ENCODE peak calls at places on chromosomes 1 and 21, in six cellular contexts. S is RKO, P is astrocyte of the spinal cord, W is pancreas, I is NCI-H345, V is dorsolateral prefrontal cortex. R is an unnamed sample.

GRCh38 chr1:118101989-118102388 is 83.0 kb downstream of the SPAG17 start:
- DNase-seq in S (no peak), P (no peak), W (no peak), I (no peak), V (no peak), R (no peak)

GRCh38 chr1:39177641-39178040 is 26.9 kb upstream of the MACF1 start:
- DNase-seq in S (no peak), P (no peak), W (no peak), I (no peak), V (no peak), R (no peak)

GRCh38 chr1:52033190-52034049 is at the start of gene KTI12:
- DNase-seq in S (peak; percentile 94), P (peak; percentile 89), W (peak; percentile 81), I (peak; percentile 90), V (peak; percentile 68), R (peak; percentile 75)

GRCh38 chr1:157487430-157487829 is 64.9 kb downstream of the FCRL5 start:
- DNase-seq in S (no peak), P (no peak), W (no peak), I (no peak), V (no peak), R (no peak)

GRCh38 chr1:226733309-226733708 is 5.8 kb downstream of the ITPKB start:
- DNase-seq in S (no peak), P (no peak), W (no peak), I (no peak), V (no peak), R (no peak)

GRCh38 chr1:156892190-156893047 is 1.1 kb upstream of the PEAR1 start:
- DNase-seq in S (peak; percentile 66), P (peak; percentile 88), W (peak; percentile 77), I (peak; percentile 84), V (peak; percentile 67), R (peak; percentile 83)

GRCh38 chr21:33587792-33588484 is 546 bp downstream of the DONSON start:
- DNase-seq in S (peak; percentile 52), P (peak; percentile 29), W (peak; percentile 30), I (peak; percentile 50), V (no peak), R (peak; percentile 34)

GRCh38 chr1:24762133-24762676 is 17.0 kb downstream of the CLIC4 start:
- DNase-seq in S (no peak), P (no peak), W (no peak), I (no peak), V (no peak), R (no peak)

GRCh38 chr1:209652121-209652742 is at the start of gene LAMB3:
- DNase-seq in S (peak; percentile 86), P (no peak), W (no peak), I (no peak), V (no peak), R (peak; percentile 95)

GRCh38 chr1:175124842-175125241 is 57.2 kb downstream of the TNN start:
- DNase-seq in S (no peak), P (no peak), W (no peak), I (no peak), V (no peak), R (no peak)

GRCh38 chr1:158893654-158894053 is 37.7 kb upstream of the PYHIN1 start:
- DNase-seq in S (no peak), P (no peak), W (no peak), I (no peak), V (no peak), R (no peak)

GRCh38 chr1:172176206-172176605 is 244.3 kb upstream of the C1orf105 start:
- DNase-seq in S (no peak), P (no peak), W (no peak), I (no peak), V (no peak), R (no peak)

GRCh38 chr21:35377505-35378090 is 328.5 kb upstream of the RUNX1 start:
- DNase-seq in S (no peak), P (no peak), W (no peak), I (no peak), V (no peak), R (no peak)

GRCh38 chr1:40664791-40665190 is 691 bp downstream of the RIMS3 start:
- DNase-seq in S (no peak), P (no peak), W (no peak), I (no peak), V (no peak), R (no peak)

GRCh38 chr1:201530741-201531521 is 8.0 kb upstream of the NAV1 start:
- DNase-seq in S (peak; percentile 45), P (peak; percentile 85), W (peak; percentile 59), I (peak; percentile 65), V (peak; percentile 84), R (peak; percentile 78)

GRCh38 chr1:104387716-104388508 is 638.2 kb downstream of the AMY1C start:
- DNase-seq in S (no peak), P (no peak), W (no peak), I (no peak), V (no peak), R (no peak)

GRCh38 chr1:98405581-98406059 is 255.9 kb upstream of the SNX7 start:
- DNase-seq in S (no peak), P (peak; percentile 20), W (no peak), I (no peak), V (no peak), R (no peak)

GRCh38 chr1:63690966-63691365 is 82.9 kb upstream of the ROR1 start:
- DNase-seq in S (no peak), P (no peak), W (no peak), I (no peak), V (no peak), R (no peak)

GRCh38 chr1:40060351-40060750 is 19.8 kb downstream of the CAP1 start:
- DNase-seq in S (no peak), P (no peak), W (no peak), I (no peak), V (no peak), R (no peak)

GRCh38 chr1:66624412-66625060 is 90.6 kb downstream of the SGIP1 start:
- DNase-seq in S (peak; percentile 75), P (peak; percentile 69), W (no peak), I (no peak), V (no peak), R (peak; percentile 43)

GRCh38 chr21:43345746-43346409 is 81.1 kb downstream of the SIK1 start:
- DNase-seq in S (peak; percentile 80), P (peak; percentile 48), W (no peak), I (no peak), V (no peak), R (peak; percentile 51)

GRCh38 chr1:216346521-216346920 is 76.7 kb downstream of the USH2A start:
- DNase-seq in S (no peak), P (no peak), W (no peak), I (no peak), V (no peak), R (no peak)

R was measured in RWPE1.